ENCODE peak calls at places on chromosomes 3 and 15, in five cellular contexts. V is PC-3, L is psoas muscle, Q is A549, F is transverse colon. P is an unnamed sample.

GRCh38 chr3:180059351-180059750 is 22.6 kb upstream of the PEX5L start:
- DNase-seq in V (peak; percentile 61), L (no peak), F (no peak), Q (no peak), P (no peak)

GRCh38 chr3:16309558-16309957 is 44.5 kb downstream of the OXNAD1 start:
- DNase-seq in Q (no peak), V (peak; percentile 80), L (no peak), F (no peak), P (peak; percentile 49)

GRCh38 chr3:171101982-171102610 is 75.6 kb upstream of the SLC2A2 start:
- DNase-seq in Q (no peak), L (no peak), F (no peak), V (peak; percentile 66), P (peak; percentile 45)

GRCh38 chr3:15754047-15754446 is 43.7 kb downstream of the ANKRD28 start:
- DNase-seq in L (no peak), V (peak; percentile 65), Q (peak; percentile 47), F (no peak), P (peak; percentile 34)

GRCh38 chr3:149577801-149578200 is 80.0 kb downstream of the WWTR1 start:
- DNase-seq in V (no peak), Q (no peak), F (no peak), L (no peak), P (no peak)

GRCh38 chr3:24201301-24201700 is 256.2 kb downstream of the NR1D2 start:
- DNase-seq in V (peak; percentile 33), F (no peak), L (no peak), Q (no peak), P (no peak)

GRCh38 chr15:55283295-55284147 is 6.1 kb downstream of the RAB27A start:
- DNase-seq in L (no peak), Q (no peak), V (no peak), F (no peak), P (no peak)

GRCh38 chr15:70348581-70349344 is 251.0 kb upstream of the TLE3 start:
- DNase-seq in V (no peak), F (peak; percentile 26), L (peak; percentile 44), Q (no peak), P (peak; percentile 43)

GRCh38 chr15:52068004-52068403 is 44.6 kb downstream of the BCL2L10 start:
- DNase-seq in Q (no peak), V (no peak), L (no peak), F (no peak), P (no peak)

GRCh38 chr3:79491029-79491634 is 276.7 kb downstream of the ROBO1 start:
- DNase-seq in L (no peak), Q (no peak), F (no peak), V (no peak), P (no peak)

GRCh38 chr3:32575451-32575850 is 4.8 kb upstream of the DYNC1LI1 start:
- DNase-seq in F (no peak), L (no peak), V (no peak), Q (no peak), P (no peak)

GRCh38 chr3:102165367-102165766 is 269.4 kb upstream of the ZPLD1 start:
- DNase-seq in L (no peak), Q (no peak), V (peak; percentile 93), F (no peak), P (no peak)

GRCh38 chr3:25723802-25724201 is 59.1 kb upstream of the TOP2B start:
- DNase-seq in F (no peak), L (no peak), V (no peak), Q (no peak), P (no peak)

GRCh38 chr3:50174947-50175524 is 16.4 kb upstream of the GNAT1 start:
- DNase-seq in V (no peak), F (no peak), Q (no peak), L (no peak), P (no peak)

GRCh38 chr15:47870956-47871625 is 153.8 kb downstream of the SEMA6D start:
- DNase-seq in F (no peak), V (peak; percentile 88), L (no peak), Q (no peak), P (peak; percentile 23)

GRCh38 chr3:149179225-149179624 is 42.4 kb downstream of the CP start:
- DNase-seq in F (no peak), L (no peak), Q (peak; percentile 20), V (peak; percentile 68), P (no peak)

GRCh38 chr15:70923311-70924080 is 30.9 kb downstream of the LRRC49 start:
- DNase-seq in V (no peak), F (no peak), L (no peak), Q (no peak), P (no peak)

GRCh38 chr15:88900309-88900981 is 5.1 kb upstream of the HAPLN3 start:
- DNase-seq in V (peak; percentile 44), F (no peak), Q (peak; percentile 80), L (no peak), P (no peak)

GRCh38 chr3:122982202-122983185 is 45.1 kb downstream of the SEMA5B start:
- DNase-seq in Q (peak; percentile 17), L (no peak), V (no peak), F (no peak), P (no peak)

GRCh38 chr3:78979083-78979482 is 788.7 kb downstream of the ROBO1 start:
- DNase-seq in Q (no peak), F (no peak), L (no peak), V (no peak), P (no peak)

GRCh38 chr3:49173792-49174170 is 2.4 kb downstream of the KLHDC8B start:
- DNase-seq in F (no peak), Q (no peak), L (no peak), V (no peak), P (no peak)

GRCh38 chr3:37540786-37541185 is 320.9 kb upstream of the CTDSPL start:
- DNase-seq in L (no peak), Q (no peak), V (no peak), F (no peak), P (no peak)

GRCh38 chr3:137760341-137761098 is 3.6 kb upstream of the SOX14 start:
- DNase-seq in Q (no peak), F (no peak), V (no peak), L (no peak), P (no peak)

GRCh38 chr3:114556832-114557231 is 263.0 kb downstream of the TIGIT start:
- DNase-seq in F (no peak), L (no peak), V (no peak), Q (no peak), P (no peak)

GRCh38 chr15:42385206-42385979 is 26.1 kb downstream of the CAPN3 start:
- DNase-seq in L (no peak), Q (peak; percentile 54), V (peak; percentile 74), F (peak; percentile 59), P (peak; percentile 42)

GRCh38 chr3:177906573-177907229 is 629.5 kb upstream of the KCNMB2 start:
- DNase-seq in Q (no peak), V (peak; percentile 19), F (no peak), L (no peak), P (no peak)

GRCh38 chr3:52056968-52057805 is 816 bp upstream of the DUSP7 start:
- DNase-seq in F (peak; percentile 100), Q (peak; percentile 96), L (peak; percentile 99), V (peak; percentile 100), P (peak; percentile 96)

GRCh38 chr3:49724586-49724985 is 835 bp upstream of the GMPPB start:
- DNase-seq in V (no peak), L (no peak), Q (no peak), F (peak; percentile 51), P (no peak)

GRCh38 chr3:22360977-22361376 is 610.0 kb upstream of the ZNF385D start:
- DNase-seq in V (no peak), Q (no peak), F (no peak), L (no peak), P (no peak)

GRCh38 chr3:130826516-130826915 is 67.4 kb upstream of the ATP2C1 start:
- DNase-seq in V (peak; percentile 52), L (no peak), Q (no peak), F (no peak), P (peak; percentile 26)

GRCh38 chr3:128482175-128482856 is 10.7 kb downstream of the GATA2 start:
- DNase-seq in Q (no peak), F (no peak), V (no peak), L (peak; percentile 5), P (no peak)

GRCh38 chr15:90836296-90836871 is 32.0 kb upstream of the FURIN start:
- DNase-seq in Q (peak; percentile 53), F (no peak), V (peak; percentile 41), L (no peak), P (no peak)

GRCh38 chr3:189316296-189317019 is 144.7 kb downstream of the TPRG1 start:
- DNase-seq in Q (no peak), V (peak; percentile 98), F (peak; percentile 65), L (no peak), P (peak; percentile 55)

GRCh38 chr3:130905551-130905950 is 11.7 kb downstream of the ATP2C1 start:
- DNase-seq in Q (peak; percentile 4), F (no peak), V (peak; percentile 61), L (no peak), P (no peak)

GRCh38 chr3:140216249-140216648 is 281.3 kb downstream of the CLSTN2 start:
- DNase-seq in V (no peak), F (no peak), L (no peak), Q (peak; percentile 1), P (peak; percentile 16)
- TF ChIP-seq CTCF in V (peak; percentile 43), F (no peak), L (peak; percentile 43), Q (no peak), P (peak; percentile 23)

GRCh38 chr15:57235865-57236264 is 140.4 kb upstream of the CGNL1 start:
- DNase-seq in L (no peak), V (no peak), Q (peak; percentile 68), F (no peak), P (peak; percentile 30)

GRCh38 chr15:57237282-57237642 is 139.0 kb upstream of the CGNL1 start:
- DNase-seq in Q (no peak), V (no peak), L (no peak), F (no peak), P (no peak)

GRCh38 chr15:57234156-57234555 is 142.1 kb upstream of the CGNL1 start:
- DNase-seq in F (no peak), Q (no peak), L (no peak), V (no peak), P (no peak)

GRCh38 chr15:57236561-57237281 is 139.6 kb upstream of the CGNL1 start:
- DNase-seq in Q (no peak), V (no peak), L (no peak), F (no peak), P (no peak)

GRCh38 chr15:57235186-57235585 is 141.1 kb upstream of the CGNL1 start:
- DNase-seq in L (no peak), V (no peak), Q (no peak), F (no peak), P (no peak)
- H3K27ac ChIP-seq in L (no peak overlapping the region), V (no peak overlapping the region), Q (no peak overlapping the region), F (no peak overlapping the region), P (no peak overlapping the region)

GRCh38 chr15:32649336-32649735 is 7.8 kb downstream of the SCG5 start:
- DNase-seq in V (peak; percentile 46), F (no peak), Q (peak; percentile 47), L (no peak), P (no peak)
- TF ChIP-seq CTCF in V (peak; percentile 73), F (no peak), Q (peak; percentile 55), L (no peak), P (no peak)

DNA sequence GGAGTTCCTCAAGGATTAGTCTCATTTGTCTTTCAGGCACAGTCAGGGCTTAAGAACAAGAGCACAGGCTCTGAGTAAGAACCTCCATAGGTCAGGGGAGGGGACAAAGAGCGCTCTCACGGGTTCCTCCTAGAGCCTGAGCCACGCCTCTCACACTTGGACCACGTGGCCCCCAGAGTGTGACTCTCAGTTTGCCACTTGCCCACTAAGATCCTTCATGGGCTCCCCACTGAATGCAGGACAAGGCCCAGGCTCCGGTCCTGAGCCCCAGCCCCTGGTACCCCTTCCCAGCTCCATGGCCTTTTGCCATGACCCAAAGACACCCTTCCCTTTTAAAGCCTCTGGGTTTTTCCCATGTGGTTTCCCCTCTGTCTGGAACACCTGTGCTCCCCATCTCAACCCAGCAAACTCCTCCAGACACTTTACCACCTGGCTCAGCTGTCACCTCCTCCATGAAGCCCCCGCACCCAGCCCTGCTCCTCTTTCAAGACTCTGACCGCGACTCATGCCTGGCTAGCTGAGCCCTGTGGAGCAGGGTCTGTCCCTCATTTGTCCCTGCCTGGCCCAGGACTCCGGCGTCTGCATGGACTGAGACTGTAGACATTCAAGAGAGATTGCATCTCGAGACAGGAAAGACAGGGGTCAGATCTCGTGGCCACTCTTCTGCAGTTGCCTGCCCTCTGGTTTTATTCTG is 32.7 kb downstream of the IQSEC1 start:
- DNase-seq in L (no peak), F (peak; percentile 41), Q (no peak), V (no peak), P (no peak)
- H3K27ac ChIP-seq in L (no peak overlapping the region), F (no peak overlapping the region), Q (no peak overlapping the region), V (no peak overlapping the region), P (no peak overlapping the region)